ENCODE peak calls at places on chromosomes 2 and 18, in eight cellular contexts. P is PC-9, B is mucosa of descending colon, X is keratinocyte, H is heart left ventricle, N is dorsolateral prefrontal cortex, F is thoracic aorta, M is kidney. E is an unnamed sample.

GRCh38 chr2:25347205-25347815 is 5.6 kb upstream of the DNMT3A start:
- DNase-seq in B (no peak), H (no peak), X (no peak), M (no peak), N (no peak), P (peak; percentile 19), F (no peak), E (no peak)

GRCh38 chr2:75787532-75788132 is 76.9 kb upstream of the GCFC2 start:
- DNase-seq in F (no peak), N (no peak), M (no peak), B (no peak), X (no peak), P (no peak), H (no peak), E (no peak)

GRCh38 chr2:235611756-235612155 is 117.9 kb downstream of the AGAP1 start:
- DNase-seq in P (no peak), F (no peak), X (no peak), N (no peak), H (no peak), M (no peak), B (no peak), E (no peak)

GRCh38 chr2:168495524-168495923 is 39.5 kb downstream of the CERS6 start:
- DNase-seq in X (no peak), F (no peak), B (no peak), P (no peak), N (no peak), H (no peak), M (no peak), E (no peak)

GRCh38 chr18:61618816-61619215 is 274.0 kb downstream of the RNF152 start:
- DNase-seq in B (no peak), P (no peak), N (no peak), M (no peak), X (no peak), H (no peak), F (no peak), E (no peak)

GRCh38 chr2:23286765-23287155 is 98.2 kb upstream of the KLHL29 start:
- DNase-seq in M (peak; percentile 88), F (no peak), P (no peak), H (peak; percentile 54), X (no peak), N (no peak), B (peak; percentile 36), E (peak; percentile 89)

GRCh38 chr2:158753561-158754302 is 41.4 kb upstream of the DAPL1 start:
- DNase-seq in M (no peak), N (no peak), F (no peak), X (peak; percentile 46), B (no peak), P (peak; percentile 20), H (peak; percentile 47), E (no peak)

GRCh38 chr2:237459741-237460174 is 27.3 kb upstream of the MLPH start:
- DNase-seq in B (no peak), X (no peak), P (peak; percentile 46), N (no peak), H (no peak), F (no peak), M (no peak), E (no peak)

GRCh38 chr2:117980381-117980780 is 33.5 kb downstream of the CCDC93 start:
- DNase-seq in M (no peak), F (no peak), N (no peak), B (no peak), P (no peak), X (no peak), H (no peak), E (no peak)

GRCh38 chr2:218431878-218432277 is 13.0 kb downstream of the VIL1 start:
- DNase-seq in H (no peak), B (peak; percentile 22), P (no peak), X (no peak), M (peak; percentile 32), F (no peak), N (no peak), E (no peak)

GRCh38 chr18:61606759-61607158 is 273.5 kb downstream of the CDH20 start:
- DNase-seq in M (peak; percentile 90), F (peak; percentile 7), B (peak; percentile 33), X (peak; percentile 87), P (peak; percentile 63), N (no peak), H (peak; percentile 72), E (peak; percentile 80)

GRCh38 chr2:153940511-153940910 is 68.8 kb downstream of the GALNT13 start:
- DNase-seq in X (no peak), N (no peak), F (no peak), P (no peak), M (no peak), H (no peak), B (no peak), E (no peak)

GRCh38 chr2:121191191-121192170 is 93.5 kb downstream of the TFCP2L1 start:
- DNase-seq in X (no peak), B (no peak), F (no peak), H (no peak), N (no peak), M (no peak), P (no peak), E (no peak)

GRCh38 chr2:192828175-192828574 is 633.4 kb upstream of the TMEFF2 start:
- DNase-seq in P (no peak), N (no peak), H (no peak), X (no peak), M (peak; percentile 40), F (no peak), B (peak; percentile 11), E (no peak)

GRCh38 chr2:147223553-147223952 is 621.3 kb upstream of the ACVR2A start:
- DNase-seq in H (no peak), F (no peak), P (no peak), X (no peak), N (no peak), B (no peak), M (no peak), E (no peak)

GRCh38 chr2:105509271-105510086 is 110.6 kb upstream of the FHL2 start:
- DNase-seq in H (no peak), M (no peak), X (no peak), N (no peak), B (no peak), F (no peak), P (no peak), E (no peak)

GRCh38 chr2:174846941-174847938 is 83.0 kb upstream of the CHRNA1 start:
- DNase-seq in H (no peak), F (no peak), P (peak; percentile 50), B (no peak), N (no peak), M (no peak), X (no peak), E (no peak)

GRCh38 chr18:60191926-60192325 is 180.6 kb downstream of the MC4R start:
- DNase-seq in N (no peak), M (no peak), B (no peak), P (no peak), X (no peak), F (no peak), H (no peak), E (no peak)

GRCh38 chr2:121360566-121361300 is 75.7 kb upstream of the TFCP2L1 start:
- DNase-seq in F (peak; percentile 27), P (peak; percentile 29), M (no peak), H (no peak), X (peak; percentile 48), B (peak; percentile 63), N (no peak), E (peak; percentile 56)

GRCh38 chr2:207144191-207144795 is 21.5 kb downstream of the KLF7 start:
- DNase-seq in B (no peak), X (no peak), H (no peak), P (no peak), M (no peak), N (no peak), F (no peak), E (no peak)
- H3K4me3 ChIP-seq in B (no peak overlapping the region), X (no peak overlapping the region), H (peak overlapping the region; percentile 29), P (no peak overlapping the region), M (no peak overlapping the region), N (peak overlapping the region; percentile 29), F (peak overlapping the region; percentile 50), E (no peak overlapping the region)

GRCh38 chr18:36762074-36762473 is 66.7 kb downstream of the TPGS2 start:
- DNase-seq in B (no peak), P (no peak), N (no peak), X (no peak), H (no peak), M (no peak), F (no peak), E (no peak)

GRCh38 chr18:36760598-36760997 is 68.2 kb downstream of the TPGS2 start:
- DNase-seq in F (no peak), H (no peak), M (no peak), N (no peak), P (no peak), B (no peak), X (no peak), E (no peak)

GRCh38 chr18:36758623-36759022 is 70.2 kb downstream of the TPGS2 start:
- DNase-seq in F (no peak), X (no peak), M (no peak), P (no peak), B (no peak), N (no peak), H (no peak), E (no peak)

GRCh38 chr18:36759167-36759776 is 69.5 kb downstream of the TPGS2 start:
- DNase-seq in M (no peak), N (no peak), H (no peak), F (no peak), X (no peak), P (no peak), B (no peak), E (no peak)

DNA sequence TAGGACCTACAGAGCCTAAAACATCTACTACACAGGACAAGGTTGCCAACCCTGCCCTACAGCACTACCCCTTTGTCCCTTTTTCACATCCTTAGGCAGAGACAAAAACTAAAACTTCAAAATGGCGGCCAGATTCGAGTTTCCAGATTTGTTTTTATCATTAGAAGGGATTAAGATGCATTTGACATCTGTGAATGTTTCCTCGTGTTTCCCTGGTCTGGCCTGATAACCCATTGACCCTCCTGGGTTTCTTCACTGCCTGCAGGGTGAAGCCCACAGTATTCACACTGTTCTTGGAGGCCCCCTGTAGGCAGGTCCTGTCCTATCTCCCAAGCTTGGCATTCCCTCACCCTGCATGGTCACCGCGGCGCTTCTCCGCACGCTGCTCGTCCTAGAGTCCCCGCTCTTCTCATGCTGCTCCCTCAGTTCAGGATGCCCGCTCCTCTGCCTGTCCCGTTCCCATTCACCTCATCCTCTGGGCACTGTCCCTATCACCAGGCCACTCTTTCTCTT is 67.6 kb downstream of the TPGS2 start:
- DNase-seq in H (no peak), M (no peak), N (no peak), F (no peak), X (no peak), P (no peak), B (no peak), E (no peak)
- TF ChIP-seq CTCF in H (no peak), M (no peak), N (no peak), F (no peak), X (no peak), P (no peak), B (no peak), E (no peak)

DNA sequence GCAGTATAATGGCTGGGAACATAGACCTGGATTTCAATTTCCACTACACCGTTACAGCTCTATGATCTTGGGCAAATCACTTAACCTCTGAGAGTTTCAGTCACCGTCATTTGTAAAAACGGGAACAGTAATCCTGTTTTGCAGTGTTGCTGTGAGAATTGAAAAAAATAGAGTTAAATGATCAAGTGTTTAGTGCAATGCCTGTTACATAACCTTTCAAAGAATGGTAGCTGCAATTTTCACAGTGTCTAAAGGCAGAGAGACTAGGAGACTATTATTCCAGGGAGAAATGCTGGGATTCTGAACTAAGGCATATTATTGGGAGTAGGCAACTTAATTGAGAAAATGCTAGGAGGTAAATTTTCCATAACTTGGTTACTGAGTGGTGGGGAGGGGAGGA is 2.0 kb downstream of the AGPS start:
- DNase-seq in B (no peak), F (no peak), X (no peak), N (no peak), M (no peak), H (no peak), P (no peak), E (no peak)
- H3K4me3 ChIP-seq in B (no peak overlapping the region), F (no peak overlapping the region), X (no peak overlapping the region), N (peak overlapping the region; percentile 93), M (peak overlapping the region; percentile 15), H (peak overlapping the region; percentile 82), P (peak overlapping the region; percentile 94), E (no peak overlapping the region)

GRCh38 chr2:64839844-64840243 is 149.4 kb upstream of the SLC1A4 start:
- DNase-seq in F (no peak), X (no peak), M (no peak), B (no peak), N (no peak), P (no peak), H (no peak), E (no peak)
- TF ChIP-seq CTCF in F (no peak), X (no peak), M (no peak), B (no peak), N (no peak), P (no peak), H (no peak), E (no peak)

E was measured in lower leg skin.